ENCODE peak calls at places on chromosome 13, in six cellular contexts. M is breast epithelium; Y is NCI-H1105; Q is dorsolateral prefrontal cortex; L is GM10248; W is activated T-helper 1 cell treated with anti-CD3 and anti-CD28 coated beads, Interleukin-12 subunit alpha, Interleukin-12 subunit beta, Interleukin-2, Interleukin-4 antibody, amounts not matched to agents 30 ng/mL and 10 ng/mL and 1 ng/mL, durations not matched to agents 14 hours and 24 hours and 36 hours. N is an unnamed sample.

GRCh38 chr13:50275392-50276063 is 260.3 kb downstream of the KCNRG start:
- DNase-seq in M (no peak), L (no peak), Y (no peak), Q (no peak), W (no peak), N (no peak)

GRCh38 chr13:108176685-108177274 is 38.6 kb downstream of the LIG4 start:
- DNase-seq in M (no peak), W (peak; percentile 2), Y (no peak), L (peak; percentile 41), Q (peak; percentile 45), N (peak; percentile 35)

GRCh38 chr13:99227909-99228688 is 27.4 kb downstream of the UBAC2 start:
- DNase-seq in W (no peak), M (no peak), L (no peak), Q (no peak), Y (no peak), N (no peak)

GRCh38 chr13:97976551-97977375 is 23.3 kb downstream of the IPO5 start:
- DNase-seq in Q (peak; percentile 74), Y (no peak), W (no peak), M (no peak), L (peak; percentile 54), N (peak; percentile 14)

GRCh38 chr13:50282016-50282415 is 266.8 kb downstream of the KCNRG start:
- DNase-seq in W (no peak), Q (no peak), M (no peak), Y (no peak), L (no peak), N (no peak)

GRCh38 chr13:49171358-49171757 is 48.8 kb upstream of the MLNR start:
- DNase-seq in M (no peak), L (no peak), W (no peak), Y (no peak), Q (no peak), N (no peak)

GRCh38 chr13:25630327-25630726 is 258.6 kb downstream of the ATP8A2 start:
- DNase-seq in L (no peak), W (no peak), Q (no peak), Y (no peak), M (no peak), N (no peak)

GRCh38 chr13:85974604-85975366 is 175.6 kb upstream of the SLITRK6 start:
- DNase-seq in Q (no peak), W (no peak), L (no peak), M (no peak), Y (no peak), N (no peak)

GRCh38 chr13:25971499-25972145 is 80.2 kb downstream of the SHISA2 start:
- DNase-seq in W (peak; percentile 37), L (no peak), M (no peak), Q (peak; percentile 38), Y (no peak), N (peak; percentile 21)

GRCh38 chr13:80889829-80890228 is 548.9 kb upstream of the SPRY2 start:
- DNase-seq in Q (no peak), M (no peak), W (no peak), Y (no peak), L (no peak), N (no peak)

GRCh38 chr13:113863511-113864302 is at the start of gene GAS6:
- DNase-seq in Y (peak; percentile 73), Q (no peak), W (no peak), L (peak; percentile 49), M (peak; percentile 38), N (no peak)

GRCh38 chr13:51704399-51705306 is 99.3 kb downstream of the DHRS12 start:
- DNase-seq in M (no peak), L (peak; percentile 45), W (no peak), Y (no peak), Q (no peak), N (no peak)

GRCh38 chr13:80571346-80572307 is 230.7 kb upstream of the SPRY2 start:
- DNase-seq in Q (no peak), Y (no peak), W (no peak), M (no peak), L (no peak), N (no peak)

GRCh38 chr13:101520672-101521071 is 68.2 kb downstream of the ITGBL1 start:
- DNase-seq in Y (no peak), M (no peak), L (no peak), W (no peak), Q (no peak), N (no peak)

GRCh38 chr13:28817204-28817603 is 2.9 kb upstream of the MTUS2 start:
- DNase-seq in Q (no peak), M (no peak), Y (no peak), W (no peak), L (no peak), N (no peak)

GRCh38 chr13:76383671-76384461 is 502.3 kb downstream of the KCTD12 start:
- DNase-seq in W (no peak), Q (no peak), Y (no peak), M (peak; percentile 57), L (no peak), N (no peak)

GRCh38 chr13:23822252-23822824 is 66.9 kb downstream of the MIPEP start:
- DNase-seq in L (no peak), Q (peak; percentile 60), M (no peak), W (no peak), Y (no peak), N (no peak)

GRCh38 chr13:30421093-30422055 is 919 bp upstream of the UBE2L5 start:
- DNase-seq in Q (no peak), Y (peak; percentile 43), L (peak; percentile 67), W (peak; percentile 37), M (peak; percentile 72), N (peak; percentile 7)